ENCODE peak calls at places on chromosome 7, in nine cellular contexts. Z is colonic mucosa; M is A673; H is activated CD8-positive, alpha-beta memory T cell treated with anti-CD3 and anti-CD28 coated beads, Interleukin-2, amount 50 U/mL, for 48 hours; D is fibroblast of the aortic adventitia; T is NCI-H1105; U is A172; S is activated naive CD4-positive, alpha-beta T cell; K is stimulated activated CD4-positive, alpha-beta T cell treated with anti-CD3 and anti-CD28 coated beads, Interleukin-4, amount 100 ng/mL, for 24 hours. V is an unnamed sample.

GRCh38 chr7:67438174-67438837 is 441.7 kb downstream of the TYW1 start:
- DNase-seq in D (no peak), U (no peak), S (no peak), T (no peak), H (no peak), Z (no peak), K (no peak), M (no peak), V (peak)

GRCh38 chr7:5689716-5690115 is 91.7 kb downstream of the RNF216 start:
- DNase-seq in K (no peak), T (no peak), H (no peak), S (no peak), U (no peak), M (no peak), D (no peak), Z (no peak), V (no peak)

GRCh38 chr7:157495177-157495553 is 158.4 kb downstream of the DNAJB6 start:
- DNase-seq in T (no peak), M (no peak), U (no peak), S (no peak), D (no peak), K (peak), H (peak), Z (no peak), V (no peak)

GRCh38 chr7:1156782-1157535 is 3.0 kb downstream of the ZFAND2A start:
- DNase-seq in S (no peak), M (no peak), D (no peak), U (peak), T (no peak), Z (peak), H (no peak), K (no peak), V (peak)

GRCh38 chr7:137539111-137539715 is 195.7 kb upstream of the PTN start:
- DNase-seq in U (peak), M (no peak), T (no peak), H (no peak), D (peak), Z (no peak), S (no peak), K (no peak), V (no peak)

GRCh38 chr7:1463685-1464223 is 4.5 kb upstream of the MICALL2 start:
- DNase-seq in U (no peak), T (no peak), H (no peak), S (no peak), M (no peak), D (peak), Z (peak), K (no peak), V (no peak)

GRCh38 chr7:121544726-121545125 is 148.6 kb upstream of the FAM3C start:
- DNase-seq in Z (no peak), M (peak), H (no peak), D (peak), S (no peak), K (peak), T (no peak), U (peak), V (no peak)

GRCh38 chr7:101518348-101518747 is 110.7 kb downstream of the MYL10 start:
- DNase-seq in D (peak), K (no peak), T (no peak), S (no peak), M (no peak), Z (no peak), U (peak), H (no peak), V (no peak)

GRCh38 chr7:113805976-113806375 is 112.8 kb downstream of the PPP1R3A start:
- DNase-seq in S (no peak), D (no peak), H (no peak), Z (no peak), M (no peak), T (no peak), K (no peak), U (no peak), V (no peak)

GRCh38 chr7:911791-912480 is 35.6 kb downstream of the GET4 start:
- DNase-seq in S (no peak), U (no peak), K (no peak), Z (no peak), M (no peak), D (no peak), H (no peak), T (no peak), V (no peak)